ENCODE peak calls at places on chromosomes 11 and 22, in six cellular contexts. One of them, this sample, is unnamed.

GRCh38 chr11:36034572-36035331 is 90.9 kb downstream of the LDLRAD3 start:
- DNase-seq in RPMI8226: no peak
- DNase-seq in tibial nerve: no peak
- DNase-seq in AG08396: peak
- DNase-seq in NCI-H2029: no peak
- DNase-seq in T-helper 9 cell: no peak
- DNase-seq in this sample: no peak

GRCh38 chr11:117096140-117096972 is 1.9 kb downstream of the SIK3 start:
- DNase-seq in RPMI8226: peak
- DNase-seq in tibial nerve: no peak
- DNase-seq in AG08396: peak
- DNase-seq in NCI-H2029: no peak
- DNase-seq in T-helper 9 cell: peak
- DNase-seq in this sample: peak

GRCh38 chr11:65776196-65776595 is 4.6 kb downstream of the AP5B1 start:
- DNase-seq in RPMI8226: peak
- DNase-seq in tibial nerve: peak
- DNase-seq in AG08396: no peak
- DNase-seq in NCI-H2029: no peak
- DNase-seq in T-helper 9 cell: no peak
- DNase-seq in this sample: no peak

GRCh38 chr22:17586831-17587440 is 23.6 kb downstream of the SLC25A18 start:
- DNase-seq in RPMI8226: no peak
- DNase-seq in tibial nerve: no peak
- DNase-seq in AG08396: no peak
- DNase-seq in NCI-H2029: no peak
- DNase-seq in T-helper 9 cell: no peak
- DNase-seq in this sample: no peak

GRCh38 chr11:78575478-78575877 is 814 bp upstream of the NARS2 start:
- DNase-seq in RPMI8226: no peak
- DNase-seq in tibial nerve: no peak
- DNase-seq in AG08396: no peak
- DNase-seq in NCI-H2029: no peak
- DNase-seq in T-helper 9 cell: no peak
- DNase-seq in this sample: no peak

GRCh38 chr11:69201048-69201365 is 45.3 kb downstream of the SMIM38 start:
- DNase-seq in RPMI8226: no peak
- DNase-seq in tibial nerve: no peak
- DNase-seq in AG08396: no peak
- DNase-seq in NCI-H2029: no peak
- DNase-seq in T-helper 9 cell: no peak
- DNase-seq in this sample: no peak

GRCh38 chr11:107859459-107860239 is 1.1 kb upstream of the SLC35F2 start:
- DNase-seq in RPMI8226: peak
- DNase-seq in tibial nerve: peak
- DNase-seq in AG08396: peak
- DNase-seq in NCI-H2029: peak
- DNase-seq in T-helper 9 cell: peak
- DNase-seq in this sample: peak

GRCh38 chr22:47251911-47252310 is 489.5 kb downstream of the TBC1D22A start:
- DNase-seq in RPMI8226: no peak
- DNase-seq in tibial nerve: no peak
- DNase-seq in AG08396: no peak
- DNase-seq in NCI-H2029: no peak
- DNase-seq in T-helper 9 cell: no peak
- DNase-seq in this sample: no peak

GRCh38 chr22:42960146-42960509 is 54.8 kb downstream of the PACSIN2 start:
- DNase-seq in RPMI8226: no peak
- DNase-seq in tibial nerve: no peak
- DNase-seq in AG08396: no peak
- DNase-seq in NCI-H2029: no peak
- DNase-seq in T-helper 9 cell: no peak
- DNase-seq in this sample: no peak

GRCh38 chr11:19199037-19199436 is 2.7 kb downstream of the CSRP3 start:
- DNase-seq in RPMI8226: no peak
- DNase-seq in tibial nerve: no peak
- DNase-seq in AG08396: no peak
- DNase-seq in NCI-H2029: no peak
- DNase-seq in T-helper 9 cell: no peak
- DNase-seq in this sample: no peak

GRCh38 chr22:27669798-27670599 is 131.6 kb downstream of the MN1 start:
- DNase-seq in RPMI8226: no peak
- DNase-seq in tibial nerve: no peak
- DNase-seq in AG08396: no peak
- DNase-seq in NCI-H2029: no peak
- DNase-seq in T-helper 9 cell: no peak
- DNase-seq in this sample: no peak

GRCh38 chr22:47990486-47990885 is 1228.0 kb downstream of the TBC1D22A start:
- DNase-seq in RPMI8226: no peak
- DNase-seq in tibial nerve: no peak
- DNase-seq in AG08396: no peak
- DNase-seq in NCI-H2029: no peak
- DNase-seq in T-helper 9 cell: no peak
- DNase-seq in this sample: no peak

GRCh38 chr22:37270928-37271650 is 11.2 kb upstream of the CYTH4 start:
- DNase-seq in RPMI8226: no peak
- DNase-seq in tibial nerve: no peak
- DNase-seq in AG08396: no peak
- DNase-seq in NCI-H2029: no peak
- DNase-seq in T-helper 9 cell: no peak
- DNase-seq in this sample: no peak

This sample was measured in Karpas-422.